ENCODE peak calls at places on chromosomes 2 and 18, in five cellular contexts. One of them, this sample, is unnamed.

GRCh38 chr18:78495550-78495949 is 484.1 kb upstream of the SALL3 start:
- DNase-seq in colonic mucosa: no peak
- DNase-seq in mucosa of gallbladder: no peak
- DNase-seq in lower lobe of right lung: no peak
- DNase-seq in NCI-H510A treated with DMSO at 0.1 percent for 48 hours: no peak
- DNase-seq in this sample: no peak

GRCh38 chr2:21452678-21453077 is 328.9 kb downstream of the TDRD15 start:
- DNase-seq in NCI-H510A treated with DMSO at 0.1 percent for 48 hours: no peak
- DNase-seq in lower lobe of right lung: no peak
- DNase-seq in colonic mucosa: no peak
- DNase-seq in mucosa of gallbladder: no peak
- DNase-seq in this sample: no peak

GRCh38 chr18:50297621-50298442 is 10.3 kb upstream of the CXXC1 start:
- DNase-seq in NCI-H510A treated with DMSO at 0.1 percent for 48 hours: peak
- DNase-seq in colonic mucosa: peak
- DNase-seq in mucosa of gallbladder: peak
- DNase-seq in lower lobe of right lung: peak
- DNase-seq in this sample: peak

GRCh38 chr18:71994273-71994672 is 549.9 kb downstream of the CBLN2 start:
- DNase-seq in colonic mucosa: no peak
- DNase-seq in NCI-H510A treated with DMSO at 0.1 percent for 48 hours: no peak
- DNase-seq in mucosa of gallbladder: no peak
- DNase-seq in lower lobe of right lung: no peak
- DNase-seq in this sample: no peak

GRCh38 chr2:134241911-134242310 is 12.0 kb upstream of the MGAT5 start:
- DNase-seq in colonic mucosa: no peak
- DNase-seq in lower lobe of right lung: no peak
- DNase-seq in NCI-H510A treated with DMSO at 0.1 percent for 48 hours: no peak
- DNase-seq in mucosa of gallbladder: no peak
- DNase-seq in this sample: no peak

GRCh38 chr18:3217930-3218647 is 1.7 kb downstream of the MYOM1 start:
- DNase-seq in mucosa of gallbladder: peak
- DNase-seq in colonic mucosa: peak
- DNase-seq in NCI-H510A treated with DMSO at 0.1 percent for 48 hours: peak
- DNase-seq in lower lobe of right lung: no peak
- DNase-seq in this sample: no peak

GRCh38 chr2:33038230-33038629 is 91.5 kb downstream of the LTBP1 start:
- DNase-seq in colonic mucosa: no peak
- DNase-seq in lower lobe of right lung: no peak
- DNase-seq in mucosa of gallbladder: no peak
- DNase-seq in NCI-H510A treated with DMSO at 0.1 percent for 48 hours: no peak
- DNase-seq in this sample: no peak

GRCh38 chr18:23191952-23192662 is 56.8 kb downstream of the CABLES1 start:
- DNase-seq in lower lobe of right lung: no peak
- DNase-seq in mucosa of gallbladder: peak
- DNase-seq in NCI-H510A treated with DMSO at 0.1 percent for 48 hours: no peak
- DNase-seq in colonic mucosa: peak
- DNase-seq in this sample: peak

GRCh38 chr2:176680916-176681315 is 411.7 kb downstream of the MTX2 start:
- DNase-seq in colonic mucosa: no peak
- DNase-seq in mucosa of gallbladder: no peak
- DNase-seq in lower lobe of right lung: no peak
- DNase-seq in NCI-H510A treated with DMSO at 0.1 percent for 48 hours: no peak
- DNase-seq in this sample: no peak

GRCh38 chr2:29117636-29118303 is 2.6 kb downstream of the CLIP4 start:
- DNase-seq in mucosa of gallbladder: no peak
- DNase-seq in lower lobe of right lung: no peak
- DNase-seq in colonic mucosa: no peak
- DNase-seq in NCI-H510A treated with DMSO at 0.1 percent for 48 hours: peak
- DNase-seq in this sample: no peak

GRCh38 chr18:23422751-23423418 is 30.2 kb upstream of the RIOK3 start:
- DNase-seq in colonic mucosa: peak
- DNase-seq in mucosa of gallbladder: peak
- DNase-seq in NCI-H510A treated with DMSO at 0.1 percent for 48 hours: no peak
- DNase-seq in lower lobe of right lung: peak
- DNase-seq in this sample: no peak

This sample was measured in testis.